ENCODE peak calls at places on chromosomes 6 and 20, in seven cellular contexts. One of them, this sample, is unnamed.

GRCh38 chr6:164200071-164200470 is 785.6 kb downstream of the QKI start:
- DNase-seq in PC-3: no peak
- DNase-seq in AG10803: peak
- DNase-seq in pancreas: no peak
- DNase-seq in lower leg skin: no peak
- DNase-seq in right atrium auricular region: no peak
- DNase-seq in hepatocyte: no peak
- DNase-seq in this sample: peak

GRCh38 chr6:3825331-3825831 is 23.8 kb upstream of the FAM50B start:
- DNase-seq in lower leg skin: peak
- DNase-seq in right atrium auricular region: peak
- DNase-seq in hepatocyte: peak
- DNase-seq in AG10803: peak
- DNase-seq in pancreas: no peak
- DNase-seq in PC-3: peak
- DNase-seq in this sample: peak

GRCh38 chr6:166688901-166689300 is 61.9 kb upstream of the RPS6KA2 start:
- DNase-seq in pancreas: no peak
- DNase-seq in right atrium auricular region: no peak
- DNase-seq in AG10803: no peak
- DNase-seq in lower leg skin: no peak
- DNase-seq in PC-3: no peak
- DNase-seq in hepatocyte: no peak
- DNase-seq in this sample: no peak

GRCh38 chr6:116362287-116362686 is 8.5 kb upstream of the DSE start:
- DNase-seq in right atrium auricular region: no peak
- DNase-seq in AG10803: no peak
- DNase-seq in lower leg skin: no peak
- DNase-seq in hepatocyte: no peak
- DNase-seq in pancreas: no peak
- DNase-seq in PC-3: no peak
- DNase-seq in this sample: no peak

GRCh38 chr6:30646450-30647038 is 389 bp upstream of the C6orf136 start:
- DNase-seq in PC-3: no peak
- DNase-seq in hepatocyte: peak
- DNase-seq in pancreas: no peak
- DNase-seq in right atrium auricular region: peak
- DNase-seq in lower leg skin: no peak
- DNase-seq in AG10803: no peak
- DNase-seq in this sample: no peak

GRCh38 chr6:37077459-37078296 is 72.2 kb downstream of the FGD2 start:
- DNase-seq in lower leg skin: peak
- DNase-seq in PC-3: no peak
- DNase-seq in pancreas: no peak
- DNase-seq in hepatocyte: peak
- DNase-seq in right atrium auricular region: peak
- DNase-seq in AG10803: peak
- DNase-seq in this sample: peak

GRCh38 chr6:89117285-89118108 is at the start of gene SRSF12:
- DNase-seq in hepatocyte: peak
- DNase-seq in lower leg skin: no peak
- DNase-seq in pancreas: peak
- DNase-seq in right atrium auricular region: no peak
- DNase-seq in PC-3: no peak
- DNase-seq in AG10803: peak
- DNase-seq in this sample: no peak

GRCh38 chr20:46588532-46589509 is 38.4 kb upstream of the OCSTAMP start:
- DNase-seq in lower leg skin: peak
- DNase-seq in AG10803: no peak
- DNase-seq in PC-3: no peak
- DNase-seq in hepatocyte: no peak
- DNase-seq in pancreas: peak
- DNase-seq in right atrium auricular region: no peak
- DNase-seq in this sample: no peak

GRCh38 chr6:15608406-15608805 is 54.4 kb downstream of the DTNBP1 start:
- DNase-seq in PC-3: peak
- DNase-seq in pancreas: no peak
- DNase-seq in hepatocyte: peak
- DNase-seq in AG10803: peak
- DNase-seq in lower leg skin: no peak
- DNase-seq in right atrium auricular region: no peak
- DNase-seq in this sample: peak

GRCh38 chr6:68238097-68238597 is 396.9 kb upstream of the ADGRB3 start:
- DNase-seq in pancreas: no peak
- DNase-seq in right atrium auricular region: no peak
- DNase-seq in hepatocyte: no peak
- DNase-seq in AG10803: no peak
- DNase-seq in lower leg skin: no peak
- DNase-seq in PC-3: peak
- DNase-seq in this sample: peak

GRCh38 chr6:134303903-134304302 is 14.0 kb downstream of the SGK1 start:
- DNase-seq in AG10803: peak
- DNase-seq in right atrium auricular region: no peak
- DNase-seq in PC-3: no peak
- DNase-seq in pancreas: no peak
- DNase-seq in lower leg skin: no peak
- DNase-seq in hepatocyte: no peak
- DNase-seq in this sample: no peak

DNA sequence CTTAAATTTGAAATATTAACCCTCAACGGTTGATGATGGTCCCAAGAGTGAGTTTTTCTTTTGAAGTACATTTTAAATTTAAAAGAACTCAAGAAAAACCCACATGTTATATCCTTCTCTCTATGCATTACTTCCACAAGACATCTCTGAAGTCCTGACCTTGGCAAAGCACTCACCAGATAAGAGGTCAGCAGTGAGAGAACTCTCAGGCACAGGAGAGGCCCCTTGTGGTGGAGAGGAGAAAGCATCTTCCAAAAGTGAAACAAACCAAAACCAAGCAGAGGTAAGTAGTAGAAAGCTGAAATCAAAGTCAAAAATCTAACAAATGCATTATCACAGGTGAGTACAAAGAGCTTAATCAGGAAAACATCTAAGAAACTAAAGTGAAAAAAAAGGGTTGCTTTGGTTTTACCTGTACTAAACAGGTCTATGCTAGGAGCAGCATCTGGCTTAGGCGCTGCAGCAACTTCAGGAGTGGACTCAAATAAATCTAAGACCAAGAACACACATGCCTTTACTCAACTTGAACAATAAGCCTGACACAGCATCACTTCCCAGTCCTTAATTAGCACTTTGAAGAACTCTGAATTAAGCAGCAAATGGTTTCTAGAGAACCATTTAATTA is 80.5 kb downstream of the PRSS35 start:
- DNase-seq in hepatocyte: peak
- DNase-seq in pancreas: no peak
- DNase-seq in AG10803: peak
- DNase-seq in PC-3: peak
- DNase-seq in lower leg skin: no peak
- DNase-seq in right atrium auricular region: no peak
- DNase-seq in this sample: no peak
- TF ChIP-seq CTCF in hepatocyte: peak
- TF ChIP-seq CTCF in pancreas: no peak
- TF ChIP-seq CTCF in AG10803: peak
- TF ChIP-seq CTCF in PC-3: peak
- TF ChIP-seq CTCF in lower leg skin: no peak
- TF ChIP-seq CTCF in right atrium auricular region: peak
- TF ChIP-seq CTCF in this sample: peak

GRCh38 chr20:62305149-62305764 is 2.5 kb downstream of the ADRM1 start:
- DNase-seq in right atrium auricular region: no peak
- DNase-seq in AG10803: no peak
- DNase-seq in lower leg skin: no peak
- DNase-seq in PC-3: peak
- DNase-seq in hepatocyte: no peak
- DNase-seq in pancreas: peak
- DNase-seq in this sample: no peak
- H3K4me3 ChIP-seq in right atrium auricular region: no peak
- H3K4me3 ChIP-seq in AG10803: no peak
- H3K4me3 ChIP-seq in lower leg skin: no peak
- H3K4me3 ChIP-seq in PC-3: peak
- H3K4me3 ChIP-seq in hepatocyte: no peak
- H3K4me3 ChIP-seq in pancreas: no peak
- H3K4me3 ChIP-seq in this sample: peak

GRCh38 chr20:45044601-45045000 is 56.3 kb downstream of the KCNS1 start:
- DNase-seq in hepatocyte: no peak
- DNase-seq in right atrium auricular region: no peak
- DNase-seq in PC-3: peak
- DNase-seq in AG10803: no peak
- DNase-seq in pancreas: no peak
- DNase-seq in lower leg skin: no peak
- DNase-seq in this sample: no peak

GRCh38 chr20:45047581-45048119 is 53.3 kb downstream of the KCNS1 start:
- DNase-seq in lower leg skin: no peak
- DNase-seq in AG10803: no peak
- DNase-seq in hepatocyte: no peak
- DNase-seq in right atrium auricular region: no peak
- DNase-seq in PC-3: no peak
- DNase-seq in pancreas: no peak
- DNase-seq in this sample: no peak

GRCh38 chr20:45042978-45043377 is 57.9 kb downstream of the KCNS1 start:
- DNase-seq in AG10803: no peak
- DNase-seq in hepatocyte: no peak
- DNase-seq in right atrium auricular region: no peak
- DNase-seq in PC-3: no peak
- DNase-seq in lower leg skin: no peak
- DNase-seq in pancreas: no peak
- DNase-seq in this sample: no peak

GRCh38 chr20:45041464-45042337 is 59.2 kb downstream of the KCNS1 start:
- DNase-seq in lower leg skin: no peak
- DNase-seq in right atrium auricular region: no peak
- DNase-seq in PC-3: peak
- DNase-seq in pancreas: no peak
- DNase-seq in AG10803: peak
- DNase-seq in hepatocyte: peak
- DNase-seq in this sample: peak

GRCh38 chr20:45044084-45044573 is 56.8 kb downstream of the KCNS1 start:
- DNase-seq in AG10803: peak
- DNase-seq in hepatocyte: peak
- DNase-seq in lower leg skin: no peak
- DNase-seq in PC-3: peak
- DNase-seq in pancreas: peak
- DNase-seq in right atrium auricular region: no peak
- DNase-seq in this sample: peak
- TF ChIP-seq CTCF in AG10803: peak
- TF ChIP-seq CTCF in hepatocyte: peak
- TF ChIP-seq CTCF in lower leg skin: no peak
- TF ChIP-seq CTCF in PC-3: peak
- TF ChIP-seq CTCF in pancreas: peak
- TF ChIP-seq CTCF in right atrium auricular region: peak
- TF ChIP-seq CTCF in this sample: peak

GRCh38 chr20:34542439-34542838 is 16.1 kb upstream of the MAP1LC3A start:
- DNase-seq in right atrium auricular region: no peak
- DNase-seq in hepatocyte: no peak
- DNase-seq in lower leg skin: no peak
- DNase-seq in pancreas: no peak
- DNase-seq in PC-3: no peak
- DNase-seq in AG10803: no peak
- DNase-seq in this sample: no peak

GRCh38 chr20:34543457-34544056 is 15.0 kb upstream of the MAP1LC3A start:
- DNase-seq in PC-3: no peak
- DNase-seq in pancreas: no peak
- DNase-seq in lower leg skin: no peak
- DNase-seq in AG10803: no peak
- DNase-seq in hepatocyte: no peak
- DNase-seq in right atrium auricular region: no peak
- DNase-seq in this sample: no peak

GRCh38 chr20:34546751-34547181 is 11.8 kb upstream of the MAP1LC3A start:
- DNase-seq in pancreas: no peak
- DNase-seq in right atrium auricular region: no peak
- DNase-seq in hepatocyte: no peak
- DNase-seq in AG10803: no peak
- DNase-seq in lower leg skin: no peak
- DNase-seq in PC-3: no peak
- DNase-seq in this sample: no peak

GRCh38 chr20:34541917-34542316 is 16.6 kb upstream of the MAP1LC3A start:
- DNase-seq in pancreas: no peak
- DNase-seq in right atrium auricular region: no peak
- DNase-seq in hepatocyte: no peak
- DNase-seq in lower leg skin: no peak
- DNase-seq in AG10803: no peak
- DNase-seq in PC-3: no peak
- DNase-seq in this sample: no peak

GRCh38 chr20:34544109-34544793 is 14.3 kb upstream of the MAP1LC3A start:
- DNase-seq in pancreas: no peak
- DNase-seq in AG10803: no peak
- DNase-seq in hepatocyte: no peak
- DNase-seq in PC-3: no peak
- DNase-seq in lower leg skin: no peak
- DNase-seq in right atrium auricular region: no peak
- DNase-seq in this sample: no peak
- H3K4me3 ChIP-seq in pancreas: no peak
- H3K4me3 ChIP-seq in AG10803: no peak
- H3K4me3 ChIP-seq in hepatocyte: no peak
- H3K4me3 ChIP-seq in PC-3: no peak
- H3K4me3 ChIP-seq in lower leg skin: no peak
- H3K4me3 ChIP-seq in right atrium auricular region: peak
- H3K4me3 ChIP-seq in this sample: no peak

DNA sequence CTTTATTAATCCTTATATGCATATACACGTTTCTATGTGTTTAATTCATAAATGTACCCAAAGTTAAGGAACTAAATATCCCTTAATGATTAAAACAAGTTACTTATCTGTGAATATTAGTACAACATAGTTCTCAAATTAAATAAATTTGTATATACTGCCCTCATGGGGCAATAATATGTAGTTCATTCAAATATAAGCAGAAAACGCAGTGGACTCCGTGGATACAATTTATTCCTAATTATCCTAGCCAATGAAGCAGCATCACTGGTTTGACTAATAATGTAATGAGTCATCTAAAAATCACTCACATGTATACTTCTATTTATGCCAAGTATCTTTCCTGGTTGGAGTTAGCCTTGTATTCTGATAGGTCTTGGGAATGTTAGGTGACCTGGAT is 111.6 kb downstream of the TBC1D32 start:
- DNase-seq in lower leg skin: no peak
- DNase-seq in hepatocyte: peak
- DNase-seq in PC-3: peak
- DNase-seq in AG10803: peak
- DNase-seq in pancreas: no peak
- DNase-seq in right atrium auricular region: no peak
- DNase-seq in this sample: peak
- TF ChIP-seq CTCF in lower leg skin: no peak
- TF ChIP-seq CTCF in hepatocyte: peak
- TF ChIP-seq CTCF in PC-3: peak
- TF ChIP-seq CTCF in AG10803: peak
- TF ChIP-seq CTCF in pancreas: no peak
- TF ChIP-seq CTCF in right atrium auricular region: no peak
- TF ChIP-seq CTCF in this sample: no peak

This sample was measured in astrocyte of the spinal cord.